ENCODE peak calls at places on chromosomes 5 and 9, in eight cellular contexts. One of them, this sample, is unnamed.

GRCh38 chr9:38706493-38706892 is 13.4 kb downstream of the FAM240B start:
- DNase-seq in tibial artery: no peak
- DNase-seq in brain pericyte: no peak
- DNase-seq in progenitor cell of endocrine pancreas: no peak
- DNase-seq in NCI-H1105 treated with DMSO at 0.1 percent for 48 hours: no peak
- DNase-seq in memory B cell: no peak
- DNase-seq in SHP77: no peak
- DNase-seq in stimulated activated CD4-positive, alpha-beta T cell treated with anti-CD3 and anti-CD28 coated beads, Interleukin-4, amount 100 ng/mL, for 4 hours: no peak
- DNase-seq in this sample: no peak

GRCh38 chr9:84111726-84112125 is 131.1 kb downstream of the RMI1 start:
- DNase-seq in tibial artery: no peak
- DNase-seq in brain pericyte: no peak
- DNase-seq in progenitor cell of endocrine pancreas: no peak
- DNase-seq in NCI-H1105 treated with DMSO at 0.1 percent for 48 hours: no peak
- DNase-seq in memory B cell: no peak
- DNase-seq in SHP77: no peak
- DNase-seq in stimulated activated CD4-positive, alpha-beta T cell treated with anti-CD3 and anti-CD28 coated beads, Interleukin-4, amount 100 ng/mL, for 4 hours: no peak
- DNase-seq in this sample: no peak

GRCh38 chr5:147689436-147689835 is 93.1 kb downstream of the JAKMIP2 start:
- DNase-seq in tibial artery: no peak
- DNase-seq in brain pericyte: no peak
- DNase-seq in progenitor cell of endocrine pancreas: no peak
- DNase-seq in NCI-H1105 treated with DMSO at 0.1 percent for 48 hours: no peak
- DNase-seq in memory B cell: no peak
- DNase-seq in SHP77: no peak
- DNase-seq in stimulated activated CD4-positive, alpha-beta T cell treated with anti-CD3 and anti-CD28 coated beads, Interleukin-4, amount 100 ng/mL, for 4 hours: no peak
- DNase-seq in this sample: no peak

GRCh38 chr5:116824751-116825438 is 250.3 kb upstream of the SEMA6A start:
- DNase-seq in tibial artery: no peak
- DNase-seq in brain pericyte: no peak
- DNase-seq in progenitor cell of endocrine pancreas: no peak
- DNase-seq in NCI-H1105 treated with DMSO at 0.1 percent for 48 hours: no peak
- DNase-seq in memory B cell: no peak
- DNase-seq in SHP77: no peak
- DNase-seq in stimulated activated CD4-positive, alpha-beta T cell treated with anti-CD3 and anti-CD28 coated beads, Interleukin-4, amount 100 ng/mL, for 4 hours: no peak
- DNase-seq in this sample: no peak

GRCh38 chr5:151456321-151456940 is 9.0 kb downstream of the SLC36A1 start:
- DNase-seq in tibial artery: no peak
- DNase-seq in brain pericyte: no peak
- DNase-seq in progenitor cell of endocrine pancreas: no peak
- DNase-seq in NCI-H1105 treated with DMSO at 0.1 percent for 48 hours: no peak
- DNase-seq in memory B cell: no peak
- DNase-seq in SHP77: no peak
- DNase-seq in stimulated activated CD4-positive, alpha-beta T cell treated with anti-CD3 and anti-CD28 coated beads, Interleukin-4, amount 100 ng/mL, for 4 hours: no peak
- DNase-seq in this sample: no peak

GRCh38 chr9:36882117-36882465 is 152.0 kb downstream of the PAX5 start:
- DNase-seq in tibial artery: no peak
- DNase-seq in brain pericyte: no peak
- DNase-seq in progenitor cell of endocrine pancreas: no peak
- DNase-seq in NCI-H1105 treated with DMSO at 0.1 percent for 48 hours: no peak
- DNase-seq in memory B cell: no peak
- DNase-seq in SHP77: no peak
- DNase-seq in stimulated activated CD4-positive, alpha-beta T cell treated with anti-CD3 and anti-CD28 coated beads, Interleukin-4, amount 100 ng/mL, for 4 hours: no peak
- DNase-seq in this sample: no peak

GRCh38 chr5:15285901-15286583 is 213.9 kb upstream of the FBXL7 start:
- DNase-seq in tibial artery: no peak
- DNase-seq in brain pericyte: no peak
- DNase-seq in progenitor cell of endocrine pancreas: no peak
- DNase-seq in NCI-H1105 treated with DMSO at 0.1 percent for 48 hours: no peak
- DNase-seq in memory B cell: no peak
- DNase-seq in SHP77: peak; percentile 10
- DNase-seq in stimulated activated CD4-positive, alpha-beta T cell treated with anti-CD3 and anti-CD28 coated beads, Interleukin-4, amount 100 ng/mL, for 4 hours: no peak
- DNase-seq in this sample: no peak

GRCh38 chr9:14031015-14031414 is 282.9 kb downstream of the NFIB start:
- DNase-seq in tibial artery: peak; percentile 34
- DNase-seq in brain pericyte: peak; percentile 69
- DNase-seq in progenitor cell of endocrine pancreas: no peak
- DNase-seq in NCI-H1105 treated with DMSO at 0.1 percent for 48 hours: no peak
- DNase-seq in memory B cell: no peak
- DNase-seq in SHP77: no peak
- DNase-seq in stimulated activated CD4-positive, alpha-beta T cell treated with anti-CD3 and anti-CD28 coated beads, Interleukin-4, amount 100 ng/mL, for 4 hours: no peak
- DNase-seq in this sample: no peak

GRCh38 chr5:104400941-104401340 is 838.4 kb upstream of the NUDT12 start:
- DNase-seq in tibial artery: no peak
- DNase-seq in brain pericyte: no peak
- DNase-seq in progenitor cell of endocrine pancreas: no peak
- DNase-seq in NCI-H1105 treated with DMSO at 0.1 percent for 48 hours: no peak
- DNase-seq in memory B cell: no peak
- DNase-seq in SHP77: no peak
- DNase-seq in stimulated activated CD4-positive, alpha-beta T cell treated with anti-CD3 and anti-CD28 coated beads, Interleukin-4, amount 100 ng/mL, for 4 hours: no peak
- DNase-seq in this sample: no peak

GRCh38 chr9:69193685-69194032 is 19.6 kb downstream of the TJP2 start:
- DNase-seq in tibial artery: no peak
- DNase-seq in brain pericyte: no peak
- DNase-seq in progenitor cell of endocrine pancreas: no peak
- DNase-seq in NCI-H1105 treated with DMSO at 0.1 percent for 48 hours: peak; percentile 10
- DNase-seq in memory B cell: no peak
- DNase-seq in SHP77: peak; percentile 21
- DNase-seq in stimulated activated CD4-positive, alpha-beta T cell treated with anti-CD3 and anti-CD28 coated beads, Interleukin-4, amount 100 ng/mL, for 4 hours: no peak
- DNase-seq in this sample: no peak

GRCh38 chr5:72369301-72370079 is 49.3 kb downstream of the PTCD2 start:
- DNase-seq in tibial artery: no peak
- DNase-seq in brain pericyte: no peak
- DNase-seq in progenitor cell of endocrine pancreas: no peak
- DNase-seq in NCI-H1105 treated with DMSO at 0.1 percent for 48 hours: no peak
- DNase-seq in memory B cell: no peak
- DNase-seq in SHP77: no peak
- DNase-seq in stimulated activated CD4-positive, alpha-beta T cell treated with anti-CD3 and anti-CD28 coated beads, Interleukin-4, amount 100 ng/mL, for 4 hours: no peak
- DNase-seq in this sample: no peak

GRCh38 chr5:91293131-91293530 is 90.0 kb downstream of the ARRDC3 start:
- DNase-seq in tibial artery: no peak
- DNase-seq in brain pericyte: no peak
- DNase-seq in progenitor cell of endocrine pancreas: no peak
- DNase-seq in NCI-H1105 treated with DMSO at 0.1 percent for 48 hours: no peak
- DNase-seq in memory B cell: no peak
- DNase-seq in SHP77: no peak
- DNase-seq in stimulated activated CD4-positive, alpha-beta T cell treated with anti-CD3 and anti-CD28 coated beads, Interleukin-4, amount 100 ng/mL, for 4 hours: no peak
- DNase-seq in this sample: no peak

GRCh38 chr5:19555436-19555835 is 432.6 kb downstream of the CDH18 start:
- DNase-seq in tibial artery: no peak
- DNase-seq in brain pericyte: no peak
- DNase-seq in progenitor cell of endocrine pancreas: no peak
- DNase-seq in NCI-H1105 treated with DMSO at 0.1 percent for 48 hours: no peak
- DNase-seq in memory B cell: no peak
- DNase-seq in SHP77: no peak
- DNase-seq in stimulated activated CD4-positive, alpha-beta T cell treated with anti-CD3 and anti-CD28 coated beads, Interleukin-4, amount 100 ng/mL, for 4 hours: no peak
- DNase-seq in this sample: no peak

GRCh38 chr9:108113579-108113978 is 624.0 kb upstream of the KLF4 start:
- DNase-seq in tibial artery: peak; percentile 21
- DNase-seq in brain pericyte: no peak
- DNase-seq in progenitor cell of endocrine pancreas: no peak
- DNase-seq in NCI-H1105 treated with DMSO at 0.1 percent for 48 hours: no peak
- DNase-seq in memory B cell: no peak
- DNase-seq in SHP77: no peak
- DNase-seq in stimulated activated CD4-positive, alpha-beta T cell treated with anti-CD3 and anti-CD28 coated beads, Interleukin-4, amount 100 ng/mL, for 4 hours: no peak
- DNase-seq in this sample: no peak